ENCODE peak calls at places on chromosomes 7 and 10, in eight cellular contexts. One of them, this sample, is unnamed.

GRCh38 chr7:22578048-22578770 is 78.2 kb upstream of the STEAP1B start:
- DNase-seq in thyroid gland: no peak
- DNase-seq in effector memory CD4-positive, alpha-beta T cell: no peak
- DNase-seq in heart right ventricle: no peak
- DNase-seq in colonic mucosa: no peak
- DNase-seq in SJSA1: no peak
- DNase-seq in neural progenitor cell: no peak
- DNase-seq in CD8-positive, alpha-beta memory T cell: no peak
- DNase-seq in this sample: no peak

GRCh38 chr10:132452216-132452650 is 55.2 kb downstream of the PWWP2B start:
- DNase-seq in thyroid gland: no peak
- DNase-seq in effector memory CD4-positive, alpha-beta T cell: no peak
- DNase-seq in heart right ventricle: peak
- DNase-seq in colonic mucosa: no peak
- DNase-seq in SJSA1: no peak
- DNase-seq in neural progenitor cell: peak
- DNase-seq in CD8-positive, alpha-beta memory T cell: no peak
- DNase-seq in this sample: no peak

GRCh38 chr10:26696786-26697162 is 727 bp upstream of the PDSS1 start:
- DNase-seq in thyroid gland: no peak
- DNase-seq in effector memory CD4-positive, alpha-beta T cell: no peak
- DNase-seq in heart right ventricle: no peak
- DNase-seq in colonic mucosa: no peak
- DNase-seq in SJSA1: no peak
- DNase-seq in neural progenitor cell: no peak
- DNase-seq in CD8-positive, alpha-beta memory T cell: no peak
- DNase-seq in this sample: no peak

GRCh38 chr7:106216517-106217088 is 68.2 kb downstream of the NAMPT start:
- DNase-seq in thyroid gland: peak
- DNase-seq in effector memory CD4-positive, alpha-beta T cell: no peak
- DNase-seq in heart right ventricle: no peak
- DNase-seq in colonic mucosa: peak
- DNase-seq in SJSA1: peak
- DNase-seq in neural progenitor cell: no peak
- DNase-seq in CD8-positive, alpha-beta memory T cell: no peak
- DNase-seq in this sample: no peak

GRCh38 chr10:11757820-11758463 is 15.8 kb downstream of the ECHDC3 start:
- DNase-seq in thyroid gland: peak
- DNase-seq in effector memory CD4-positive, alpha-beta T cell: peak
- DNase-seq in heart right ventricle: peak
- DNase-seq in colonic mucosa: peak
- DNase-seq in SJSA1: peak
- DNase-seq in neural progenitor cell: peak
- DNase-seq in CD8-positive, alpha-beta memory T cell: peak
- DNase-seq in this sample: peak

GRCh38 chr7:71191766-71192165 is 59.8 kb downstream of the GALNT17 start:
- DNase-seq in thyroid gland: no peak
- DNase-seq in effector memory CD4-positive, alpha-beta T cell: no peak
- DNase-seq in heart right ventricle: no peak
- DNase-seq in colonic mucosa: no peak
- DNase-seq in SJSA1: no peak
- DNase-seq in neural progenitor cell: no peak
- DNase-seq in CD8-positive, alpha-beta memory T cell: no peak
- DNase-seq in this sample: no peak

GRCh38 chr10:102072867-102073527 is 7.8 kb downstream of the HPS6 start:
- DNase-seq in thyroid gland: peak
- DNase-seq in effector memory CD4-positive, alpha-beta T cell: peak
- DNase-seq in heart right ventricle: peak
- DNase-seq in colonic mucosa: peak
- DNase-seq in SJSA1: peak
- DNase-seq in neural progenitor cell: peak
- DNase-seq in CD8-positive, alpha-beta memory T cell: peak
- DNase-seq in this sample: peak

GRCh38 chr7:148501707-148502139 is 88.8 kb upstream of the C7orf33 start:
- DNase-seq in thyroid gland: peak
- DNase-seq in effector memory CD4-positive, alpha-beta T cell: no peak
- DNase-seq in heart right ventricle: no peak
- DNase-seq in colonic mucosa: peak
- DNase-seq in SJSA1: no peak
- DNase-seq in neural progenitor cell: peak
- DNase-seq in CD8-positive, alpha-beta memory T cell: no peak
- DNase-seq in this sample: peak

GRCh38 chr7:100545636-100546128 is 6.7 kb downstream of the AGFG2 start:
- DNase-seq in thyroid gland: peak
- DNase-seq in effector memory CD4-positive, alpha-beta T cell: peak
- DNase-seq in heart right ventricle: no peak
- DNase-seq in colonic mucosa: no peak
- DNase-seq in SJSA1: peak
- DNase-seq in neural progenitor cell: peak
- DNase-seq in CD8-positive, alpha-beta memory T cell: peak
- DNase-seq in this sample: peak
- H3K4me3 ChIP-seq in thyroid gland: no peak
- H3K4me3 ChIP-seq in effector memory CD4-positive, alpha-beta T cell: peak
- H3K4me3 ChIP-seq in heart right ventricle: no peak
- H3K4me3 ChIP-seq in colonic mucosa: no peak
- H3K4me3 ChIP-seq in SJSA1: no peak
- H3K4me3 ChIP-seq in neural progenitor cell: no peak
- H3K4me3 ChIP-seq in CD8-positive, alpha-beta memory T cell: peak
- H3K4me3 ChIP-seq in this sample: no peak

GRCh38 chr7:102849079-102849478 is 63.7 kb upstream of the LRRC17 start:
- DNase-seq in thyroid gland: no peak
- DNase-seq in effector memory CD4-positive, alpha-beta T cell: no peak
- DNase-seq in heart right ventricle: no peak
- DNase-seq in colonic mucosa: no peak
- DNase-seq in SJSA1: no peak
- DNase-seq in neural progenitor cell: no peak
- DNase-seq in CD8-positive, alpha-beta memory T cell: no peak
- DNase-seq in this sample: no peak
- H3K27ac ChIP-seq in thyroid gland: no peak
- H3K27ac ChIP-seq in effector memory CD4-positive, alpha-beta T cell: no peak
- H3K27ac ChIP-seq in heart right ventricle: no peak
- H3K27ac ChIP-seq in colonic mucosa: no peak
- H3K27ac ChIP-seq in SJSA1: no peak
- H3K27ac ChIP-seq in neural progenitor cell: no peak
- H3K27ac ChIP-seq in CD8-positive, alpha-beta memory T cell: no peak
- H3K27ac ChIP-seq in this sample: no peak

GRCh38 chr10:13349776-13350274 is 1.7 kb upstream of the SEPHS1 start:
- DNase-seq in thyroid gland: peak
- DNase-seq in effector memory CD4-positive, alpha-beta T cell: no peak
- DNase-seq in heart right ventricle: peak
- DNase-seq in colonic mucosa: peak
- DNase-seq in SJSA1: peak
- DNase-seq in neural progenitor cell: peak
- DNase-seq in CD8-positive, alpha-beta memory T cell: no peak
- DNase-seq in this sample: peak
- H3K4me3 ChIP-seq in thyroid gland: peak
- H3K4me3 ChIP-seq in effector memory CD4-positive, alpha-beta T cell: peak
- H3K4me3 ChIP-seq in heart right ventricle: peak
- H3K4me3 ChIP-seq in colonic mucosa: peak
- H3K4me3 ChIP-seq in SJSA1: peak
- H3K4me3 ChIP-seq in neural progenitor cell: peak
- H3K4me3 ChIP-seq in CD8-positive, alpha-beta memory T cell: peak
- H3K4me3 ChIP-seq in this sample: peak

DNA sequence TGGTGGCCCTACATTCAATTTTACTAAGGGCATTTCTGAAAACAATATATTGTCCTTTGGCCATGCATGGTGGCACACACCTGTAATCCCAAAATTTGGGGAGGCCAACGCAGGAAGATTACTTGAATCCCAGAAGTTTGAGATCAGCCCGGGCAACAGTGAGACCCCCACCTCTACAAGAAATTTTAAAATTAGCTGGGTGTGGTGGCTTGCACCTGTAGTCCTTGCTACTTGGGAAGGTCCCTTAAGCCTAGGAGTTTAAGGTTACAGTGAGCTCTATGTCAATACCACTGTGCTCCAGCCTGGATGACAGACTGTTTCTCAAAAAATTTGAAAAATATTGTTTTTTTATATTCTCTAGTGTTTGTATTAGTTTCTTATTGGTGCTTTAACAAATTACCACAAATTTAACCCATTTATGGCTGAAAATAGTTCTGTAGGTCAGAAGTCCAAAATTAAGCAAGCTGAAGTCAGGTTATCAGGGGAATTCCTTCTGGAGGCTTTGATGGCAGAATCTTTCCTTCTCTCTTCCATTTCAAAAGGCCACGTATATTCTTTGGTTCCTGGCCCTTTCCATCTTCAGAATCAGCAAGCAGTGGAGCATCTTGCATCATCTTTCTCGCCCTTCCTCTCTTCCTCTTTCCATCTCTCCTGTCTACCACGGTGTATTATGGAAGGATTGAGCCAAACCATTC is 12.4 kb downstream of the CBX3 start:
- DNase-seq in thyroid gland: no peak
- DNase-seq in effector memory CD4-positive, alpha-beta T cell: no peak
- DNase-seq in heart right ventricle: no peak
- DNase-seq in colonic mucosa: no peak
- DNase-seq in SJSA1: no peak
- DNase-seq in neural progenitor cell: no peak
- DNase-seq in CD8-positive, alpha-beta memory T cell: no peak
- DNase-seq in this sample: no peak
- H3K27ac ChIP-seq in thyroid gland: no peak
- H3K27ac ChIP-seq in effector memory CD4-positive, alpha-beta T cell: no peak
- H3K27ac ChIP-seq in heart right ventricle: no peak
- H3K27ac ChIP-seq in colonic mucosa: no peak
- H3K27ac ChIP-seq in SJSA1: no peak
- H3K27ac ChIP-seq in neural progenitor cell: peak
- H3K27ac ChIP-seq in CD8-positive, alpha-beta memory T cell: no peak
- H3K27ac ChIP-seq in this sample: no peak

DNA sequence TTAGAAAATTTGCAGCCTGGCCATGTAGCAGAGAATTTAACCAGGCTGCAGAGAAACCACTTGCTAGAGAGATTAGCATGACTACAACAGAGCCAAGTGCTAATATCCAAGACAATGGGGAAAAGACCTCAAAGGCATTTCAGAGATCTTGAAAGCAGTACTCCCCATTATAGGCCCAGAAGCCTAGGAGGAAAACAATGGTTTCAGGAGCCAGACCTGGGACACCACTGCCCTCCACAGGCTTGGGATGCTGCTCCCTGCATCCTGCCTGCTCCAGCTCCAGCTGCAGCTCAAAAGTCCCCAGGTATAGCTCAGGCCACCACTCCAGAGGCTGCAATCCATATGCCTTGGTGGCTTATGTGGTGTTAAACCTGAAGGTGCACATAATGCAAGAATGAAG is 101.5 kb upstream of the TMEM72 start:
- DNase-seq in thyroid gland: no peak
- DNase-seq in effector memory CD4-positive, alpha-beta T cell: no peak
- DNase-seq in heart right ventricle: no peak
- DNase-seq in colonic mucosa: no peak
- DNase-seq in SJSA1: no peak
- DNase-seq in neural progenitor cell: peak
- DNase-seq in CD8-positive, alpha-beta memory T cell: no peak
- DNase-seq in this sample: no peak
- H3K4me3 ChIP-seq in thyroid gland: no peak
- H3K4me3 ChIP-seq in effector memory CD4-positive, alpha-beta T cell: no peak
- H3K4me3 ChIP-seq in heart right ventricle: no peak
- H3K4me3 ChIP-seq in colonic mucosa: no peak
- H3K4me3 ChIP-seq in SJSA1: no peak
- H3K4me3 ChIP-seq in neural progenitor cell: no peak
- H3K4me3 ChIP-seq in CD8-positive, alpha-beta memory T cell: no peak
- H3K4me3 ChIP-seq in this sample: no peak

This sample was measured in testis.